ENCODE peak calls at places on chromosome 10, in four cellular contexts. One of them, this sample, is unnamed.

GRCh38 chr10:23171232-23171876 is 20.8 kb upstream of the PTF1A start:
- DNase-seq in IMR-90: peak; percentile 32
- DNase-seq in mammary epithelial cell: peak; percentile 39
- DNase-seq in HepG2: no peak
- DNase-seq in this sample: peak; percentile 39

GRCh38 chr10:113071446-113071845 is 121.4 kb downstream of the TCF7L2 start:
- DNase-seq in IMR-90: peak; percentile 55
- DNase-seq in HepG2: no peak
- DNase-seq in mammary epithelial cell: no peak
- DNase-seq in this sample: peak; percentile 76

GRCh38 chr10:68870545-68871104 is 30.5 kb upstream of the DDX50 start:
- DNase-seq in IMR-90: no peak
- DNase-seq in mammary epithelial cell: no peak
- DNase-seq in HepG2: no peak
- DNase-seq in this sample: no peak

GRCh38 chr10:77636967-77637473 is 588 bp downstream of the KCNMA1 start:
- DNase-seq in mammary epithelial cell: no peak
- DNase-seq in HepG2: no peak
- DNase-seq in IMR-90: no peak
- DNase-seq in this sample: no peak

GRCh38 chr10:104328916-104329710 is 9.2 kb downstream of the ITPRIP start:
- DNase-seq in mammary epithelial cell: peak; percentile 99
- DNase-seq in IMR-90: peak; percentile 97
- DNase-seq in HepG2: peak; percentile 23
- DNase-seq in this sample: peak; percentile 94

GRCh38 chr10:101672536-101672935 is 22.4 kb downstream of the FBXW4 start:
- DNase-seq in IMR-90: no peak
- DNase-seq in HepG2: no peak
- DNase-seq in mammary epithelial cell: no peak
- DNase-seq in this sample: no peak

GRCh38 chr10:124229516-124230051 is 136.2 kb upstream of the CHST15 start:
- DNase-seq in mammary epithelial cell: no peak
- DNase-seq in IMR-90: no peak
- DNase-seq in HepG2: no peak
- DNase-seq in this sample: no peak

GRCh38 chr10:6163364-6164270 is 39.1 kb upstream of the PFKFB3 start:
- DNase-seq in IMR-90: peak; percentile 84
- DNase-seq in mammary epithelial cell: peak; percentile 81
- DNase-seq in HepG2: no peak
- DNase-seq in this sample: peak; percentile 82

GRCh38 chr10:16809074-16809718 is 8.0 kb downstream of the RSU1 start:
- DNase-seq in IMR-90: peak; percentile 36
- DNase-seq in mammary epithelial cell: peak; percentile 21
- DNase-seq in HepG2: peak; percentile 29
- DNase-seq in this sample: peak; percentile 42

GRCh38 chr10:6171891-6172354 is 30.8 kb upstream of the PFKFB3 start:
- DNase-seq in IMR-90: peak; percentile 96
- DNase-seq in mammary epithelial cell: no peak
- DNase-seq in HepG2: no peak
- DNase-seq in this sample: peak; percentile 94

GRCh38 chr10:16856567-16856966 is 39.3 kb upstream of the RSU1 start:
- DNase-seq in HepG2: no peak
- DNase-seq in IMR-90: no peak
- DNase-seq in mammary epithelial cell: peak; percentile 9
- DNase-seq in this sample: peak; percentile 82

GRCh38 chr10:30216811-30217210 is 132.3 kb downstream of the MTPAP start:
- DNase-seq in mammary epithelial cell: no peak
- DNase-seq in HepG2: no peak
- DNase-seq in IMR-90: no peak
- DNase-seq in this sample: no peak

GRCh38 chr10:43057231-43057711 is 19.6 kb upstream of the RET start:
- DNase-seq in IMR-90: no peak
- DNase-seq in mammary epithelial cell: no peak
- DNase-seq in HepG2: no peak
- DNase-seq in this sample: no peak

GRCh38 chr10:63611078-63611477 is 89.9 kb downstream of the REEP3 start:
- DNase-seq in IMR-90: peak; percentile 52
- DNase-seq in mammary epithelial cell: peak; percentile 41
- DNase-seq in HepG2: no peak
- DNase-seq in this sample: peak; percentile 46

GRCh38 chr10:130358981-130359650 is 222.9 kb downstream of the GLRX3 start:
- DNase-seq in HepG2: no peak
- DNase-seq in IMR-90: no peak
- DNase-seq in mammary epithelial cell: no peak
- DNase-seq in this sample: no peak

GRCh38 chr10:44724415-44725174 is 186.5 kb upstream of the TMEM72 start:
- DNase-seq in HepG2: no peak
- DNase-seq in mammary epithelial cell: no peak
- DNase-seq in IMR-90: peak; percentile 74
- DNase-seq in this sample: peak; percentile 93

GRCh38 chr10:126160971-126161630 is 227.2 kb downstream of the ADAM12 start:
- DNase-seq in mammary epithelial cell: no peak
- DNase-seq in IMR-90: peak; percentile 37
- DNase-seq in HepG2: no peak
- DNase-seq in this sample: no peak

GRCh38 chr10:3652886-3653285 is 132.1 kb downstream of the KLF6 start:
- DNase-seq in HepG2: no peak
- DNase-seq in mammary epithelial cell: no peak
- DNase-seq in IMR-90: peak; percentile 40
- DNase-seq in this sample: no peak

GRCh38 chr10:47104786-47105385 is 193.7 kb downstream of the PTPN20 start:
- DNase-seq in IMR-90: peak; percentile 3
- DNase-seq in HepG2: no peak
- DNase-seq in mammary epithelial cell: no peak
- DNase-seq in this sample: no peak

GRCh38 chr10:1570652-1571051 is 166.7 kb downstream of the ADARB2 start:
- DNase-seq in mammary epithelial cell: no peak
- DNase-seq in IMR-90: no peak
- DNase-seq in HepG2: no peak
- DNase-seq in this sample: no peak

GRCh38 chr10:1368772-1369171 is 312.6 kb downstream of the WDR37 start:
- DNase-seq in mammary epithelial cell: no peak
- DNase-seq in HepG2: peak; percentile 28
- DNase-seq in IMR-90: no peak
- DNase-seq in this sample: peak; percentile 8

GRCh38 chr10:43734716-43735115 is 86.0 kb upstream of the ZNF32 start:
- DNase-seq in mammary epithelial cell: no peak
- DNase-seq in HepG2: no peak
- DNase-seq in IMR-90: peak; percentile 32
- DNase-seq in this sample: peak; percentile 36

GRCh38 chr10:122190553-122190952 is 80.5 kb upstream of the BTBD16 start:
- DNase-seq in HepG2: no peak
- DNase-seq in mammary epithelial cell: no peak
- DNase-seq in IMR-90: no peak
- DNase-seq in this sample: no peak

GRCh38 chr10:5576154-5576748 is 51.5 kb downstream of the CALML3 start:
- DNase-seq in HepG2: no peak
- DNase-seq in mammary epithelial cell: no peak
- DNase-seq in IMR-90: no peak
- DNase-seq in this sample: no peak

GRCh38 chr10:85124592-85124991 is 796.2 kb downstream of the CCSER2 start:
- DNase-seq in mammary epithelial cell: no peak
- DNase-seq in HepG2: no peak
- DNase-seq in IMR-90: no peak
- DNase-seq in this sample: no peak

GRCh38 chr10:61984803-61985418 is 83.4 kb downstream of the ARID5B start:
- DNase-seq in IMR-90: no peak
- DNase-seq in mammary epithelial cell: no peak
- DNase-seq in HepG2: no peak
- DNase-seq in this sample: no peak

GRCh38 chr10:21702633-21703111 is 168.6 kb downstream of the MLLT10 start:
- DNase-seq in HepG2: no peak
- DNase-seq in mammary epithelial cell: no peak
- DNase-seq in IMR-90: no peak
- DNase-seq in this sample: no peak

GRCh38 chr10:67666416-67667043 is 29.5 kb downstream of the CTNNA3 start:
- DNase-seq in IMR-90: peak; percentile 30
- DNase-seq in mammary epithelial cell: peak; percentile 6
- DNase-seq in HepG2: peak; percentile 21
- DNase-seq in this sample: peak; percentile 11

GRCh38 chr10:77979221-77979620 is 50.1 kb downstream of the POLR3A start:
- DNase-seq in HepG2: no peak
- DNase-seq in IMR-90: no peak
- DNase-seq in mammary epithelial cell: no peak
- DNase-seq in this sample: no peak

GRCh38 chr10:120824864-120825263 is 26.3 kb upstream of the WDR11 start:
- DNase-seq in HepG2: peak; percentile 51
- DNase-seq in IMR-90: no peak
- DNase-seq in mammary epithelial cell: no peak
- DNase-seq in this sample: no peak

GRCh38 chr10:15491856-15492255 is 120.8 kb upstream of the FAM171A1 start:
- DNase-seq in HepG2: no peak
- DNase-seq in mammary epithelial cell: no peak
- DNase-seq in IMR-90: no peak
- DNase-seq in this sample: no peak

GRCh38 chr10:14648936-14649335 is 125.8 kb downstream of the FAM107B start:
- DNase-seq in mammary epithelial cell: peak; percentile 74
- DNase-seq in HepG2: no peak
- DNase-seq in IMR-90: no peak
- DNase-seq in this sample: no peak

GRCh38 chr10:29630205-29631048 is 4.3 kb downstream of the SVIL start:
- DNase-seq in IMR-90: no peak
- DNase-seq in HepG2: no peak
- DNase-seq in mammary epithelial cell: peak; percentile 93
- DNase-seq in this sample: no peak

GRCh38 chr10:116767235-116767634 is 24.9 kb upstream of the HSPA12A start:
- DNase-seq in HepG2: no peak
- DNase-seq in mammary epithelial cell: no peak
- DNase-seq in IMR-90: no peak
- DNase-seq in this sample: peak; percentile 5

GRCh38 chr10:34780818-34781380 is 34.2 kb downstream of the PARD3 start:
- DNase-seq in HepG2: no peak
- DNase-seq in mammary epithelial cell: no peak
- DNase-seq in IMR-90: peak; percentile 63
- DNase-seq in this sample: peak; percentile 75

GRCh38 chr10:49139000-49139865 is 5.4 kb upstream of the FAM170B start:
- DNase-seq in HepG2: no peak
- DNase-seq in IMR-90: peak; percentile 90
- DNase-seq in mammary epithelial cell: no peak
- DNase-seq in this sample: peak; percentile 57

DNA sequence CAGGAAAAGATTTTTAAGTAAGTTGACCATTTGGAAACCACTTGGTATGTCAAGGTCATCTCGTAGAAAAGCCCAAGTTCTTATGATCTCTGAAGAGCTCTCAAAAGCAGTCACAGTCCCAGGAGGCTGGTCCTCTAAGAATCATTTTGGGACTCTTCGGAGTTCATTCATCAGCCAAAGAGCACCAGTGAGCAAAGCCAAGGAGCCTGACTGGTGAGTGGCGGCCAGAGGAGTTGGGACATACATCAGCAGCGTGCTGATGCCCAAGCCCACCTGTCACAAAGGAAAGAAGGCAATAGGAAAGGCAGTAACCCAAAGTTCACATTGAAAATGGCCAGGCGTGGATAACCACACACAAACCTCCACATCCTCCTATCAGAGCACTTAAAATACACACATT is 17.5 kb downstream of the COX15 start:
- DNase-seq in HepG2: no peak
- DNase-seq in IMR-90: no peak
- DNase-seq in mammary epithelial cell: no peak
- DNase-seq in this sample: no peak
- H3K4me3 ChIP-seq in HepG2: no peak overlapping the region
- H3K4me3 ChIP-seq in IMR-90: no peak overlapping the region
- H3K4me3 ChIP-seq in mammary epithelial cell: no peak overlapping the region
- H3K4me3 ChIP-seq in this sample: no peak overlapping the region

GRCh38 chr10:89479255-89479654 is 56.1 kb downstream of the SLC16A12 start:
- DNase-seq in HepG2: no peak
- DNase-seq in mammary epithelial cell: no peak
- DNase-seq in IMR-90: peak; percentile 20
- DNase-seq in this sample: no peak
- H2AFZ ChIP-seq in HepG2: no peak overlapping the region
- H2AFZ ChIP-seq in mammary epithelial cell: peak overlapping the region; percentile 63
- H2AFZ ChIP-seq in IMR-90: no peak overlapping the region
- H2AFZ ChIP-seq in this sample: no peak overlapping the region

DNA sequence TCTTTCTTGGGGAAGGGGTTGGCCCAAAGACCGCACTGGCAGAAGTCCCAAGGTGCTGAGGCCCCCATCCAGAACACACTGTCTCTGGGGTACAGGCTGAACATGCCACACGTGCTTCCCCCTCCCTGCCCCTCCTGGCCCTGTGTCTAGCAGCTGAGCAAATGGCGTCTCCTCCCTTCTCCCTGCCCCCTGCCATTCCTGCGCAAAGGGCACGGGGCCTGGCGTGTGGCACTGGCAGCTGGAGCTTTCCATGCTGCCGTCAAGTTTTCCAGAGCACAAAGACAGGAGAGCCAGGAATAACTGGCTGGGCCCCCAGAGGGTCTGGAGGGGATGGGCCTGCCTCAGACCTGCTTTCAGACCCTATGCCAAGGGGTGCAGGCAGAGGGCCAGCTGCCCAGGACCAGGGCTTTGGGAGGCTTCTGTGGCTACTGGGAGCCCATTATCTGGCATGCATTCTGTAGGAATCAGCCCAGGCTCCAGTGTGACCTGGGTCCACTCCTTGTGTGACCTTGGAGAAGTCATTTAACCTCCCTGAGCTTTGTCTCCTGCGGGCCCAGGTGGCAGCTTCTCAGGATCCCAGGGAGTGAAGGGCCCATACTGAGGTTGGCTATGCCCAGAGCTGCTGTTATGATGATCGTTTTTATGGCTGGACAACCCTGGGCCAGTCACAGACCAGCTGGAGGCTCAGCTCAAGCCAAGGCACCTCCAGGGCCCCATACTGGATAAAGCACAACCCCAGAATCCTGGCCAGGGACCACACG is 710 bp upstream of the LDB3 start:
- DNase-seq in mammary epithelial cell: no peak
- DNase-seq in IMR-90: no peak
- DNase-seq in HepG2: no peak
- DNase-seq in this sample: no peak
- H3K4me1 ChIP-seq in mammary epithelial cell: no peaks in the 10 kb centered on the region
- H3K4me1 ChIP-seq in IMR-90: peaks cover 38% of the 10 kb centered on the region
- H3K4me1 ChIP-seq in HepG2: no peaks in the 10 kb centered on the region
- H3K4me1 ChIP-seq in this sample: no peaks in the 10 kb centered on the region

GRCh38 chr10:111075577-111076185 is 1.1 kb upstream of the ADRA2A start:
- DNase-seq in HepG2: no peak
- DNase-seq in mammary epithelial cell: no peak
- DNase-seq in IMR-90: no peak
- DNase-seq in this sample: no peak
- H3K4me3 ChIP-seq in HepG2: no peak overlapping the region
- H3K4me3 ChIP-seq in mammary epithelial cell: no peak overlapping the region
- H3K4me3 ChIP-seq in IMR-90: no peak overlapping the region
- H3K4me3 ChIP-seq in this sample: peak overlapping the region; percentile 57

This sample was measured in fibroblast of lung.